ENCODE peak calls at places on chromosome 18, in eight cellular contexts. E is AG10803; O is transverse colon; V is cardiac muscle cell; Y is colonic mucosa; Q is OCI-LY7; F is CD8-positive, alpha-beta T cell; R is choroid plexus epithelial cell. W is an unnamed sample.

GRCh38 chr18:10851824-10852225 is 297.5 kb downstream of the PIEZO2 start:
- DNase-seq in V (peak), Q (peak), Y (no peak), R (peak), F (no peak), E (peak), O (no peak), W (no peak)

GRCh38 chr18:10141559-10141958 is 227.7 kb downstream of the VAPA start:
- DNase-seq in E (no peak), Q (no peak), Y (no peak), V (no peak), R (no peak), O (no peak), F (no peak), W (no peak)

GRCh38 chr18:37667836-37668235 is 102.2 kb upstream of the CELF4 start:
- DNase-seq in V (no peak), E (no peak), R (no peak), Q (no peak), O (no peak), Y (no peak), F (no peak), W (no peak)

GRCh38 chr18:63119647-63120046 is 199.9 kb downstream of the BCL2 start:
- DNase-seq in O (no peak), E (peak), Y (peak), F (no peak), Q (no peak), V (no peak), R (peak), W (no peak)

GRCh38 chr18:21702602-21703001 is 2.0 kb downstream of the ABHD3 start:
- DNase-seq in R (no peak), E (no peak), O (no peak), F (no peak), Y (no peak), Q (no peak), V (no peak), W (no peak)

GRCh38 chr18:63131106-63131943 is 188.2 kb downstream of the BCL2 start:
- DNase-seq in E (peak), R (peak), Y (peak), F (peak), V (peak), O (peak), Q (peak), W (peak)

GRCh38 chr18:13488281-13488929 is 238.0 kb downstream of the FAM210A start:
- DNase-seq in F (no peak), V (no peak), E (no peak), O (no peak), Y (no peak), Q (no peak), R (no peak), W (no peak)

GRCh38 chr18:31049189-31049588 is 6.6 kb upstream of the DSC3 start:
- DNase-seq in R (no peak), O (no peak), Q (no peak), Y (no peak), V (peak), E (no peak), F (no peak), W (no peak)

GRCh38 chr18:56861244-56861643 is 210.1 kb downstream of the WDR7 start:
- DNase-seq in Q (no peak), V (peak), R (peak), F (no peak), E (no peak), Y (no peak), O (no peak), W (no peak)

GRCh38 chr18:54043484-54044256 is 180.8 kb downstream of the MBD2 start:
- DNase-seq in F (no peak), R (peak), O (no peak), V (no peak), E (no peak), Y (no peak), Q (no peak), W (no peak)

GRCh38 chr18:3704556-3705162 is 254.7 kb downstream of the TGIF1 start:
- DNase-seq in O (no peak), Y (no peak), Q (no peak), V (no peak), E (no peak), F (no peak), R (no peak), W (no peak)

GRCh38 chr18:76348267-76349066 is 146.6 kb downstream of the ZNF516 start:
- DNase-seq in Q (no peak), F (no peak), Y (no peak), V (no peak), R (no peak), O (no peak), E (no peak), W (no peak)

GRCh38 chr18:55090566-55091187 is 131.4 kb upstream of the CCDC68 start:
- DNase-seq in Q (no peak), V (no peak), Y (no peak), R (peak), E (no peak), O (no peak), F (no peak), W (no peak)

GRCh38 chr18:23967321-23968089 is 47.0 kb upstream of the TTC39C start:
- DNase-seq in R (no peak), E (no peak), Q (peak), V (no peak), F (peak), Y (no peak), O (no peak), W (no peak)

GRCh38 chr18:24941164-24941951 is 410.6 kb downstream of the ZNF521 start:
- DNase-seq in Q (no peak), Y (no peak), R (no peak), V (no peak), E (no peak), F (no peak), O (no peak), W (no peak)

GRCh38 chr18:58998421-58999203 is 133.9 kb downstream of the ZNF532 start:
- DNase-seq in Q (peak), E (peak), O (peak), V (no peak), F (no peak), R (peak), Y (no peak), W (no peak)

GRCh38 chr18:24656044-24656443 is 195.6 kb downstream of the HRH4 start:
- DNase-seq in Y (no peak), F (no peak), Q (no peak), R (no peak), E (no peak), O (no peak), V (no peak), W (no peak)

GRCh38 chr18:51226068-51226467 is 28.6 kb upstream of the MEX3C start:
- DNase-seq in O (no peak), Q (no peak), R (peak), Y (no peak), V (no peak), F (no peak), E (no peak), W (no peak)

GRCh38 chr18:39039828-39040227 is 1474.2 kb upstream of the CELF4 start:
- DNase-seq in Y (no peak), E (no peak), R (no peak), O (no peak), Q (no peak), V (no peak), F (no peak), W (no peak)

GRCh38 chr18:64332851-64333250 is 184.0 kb upstream of the LINC00305 start:
- DNase-seq in Y (no peak), Q (no peak), R (no peak), O (no peak), V (peak), E (no peak), F (no peak), W (no peak)

GRCh38 chr18:2326999-2327398 is 244.3 kb downstream of the METTL4 start:
- DNase-seq in Y (no peak), Q (no peak), E (peak), O (no peak), R (peak), F (no peak), V (no peak), W (no peak)

GRCh38 chr18:22637787-22638186 is 220.1 kb upstream of the CTAGE1 start:
- DNase-seq in E (peak), Q (no peak), V (no peak), F (no peak), Y (no peak), R (peak), O (no peak), W (no peak)

GRCh38 chr18:63681449-63682381 is 20.0 kb upstream of the SERPINB3 start:
- DNase-seq in F (no peak), R (no peak), Q (no peak), Y (no peak), O (no peak), E (no peak), V (no peak), W (no peak)

GRCh38 chr18:55115606-55116005 is 156.3 kb upstream of the CCDC68 start:
- DNase-seq in Q (no peak), O (no peak), R (no peak), V (no peak), E (no peak), F (no peak), Y (no peak), W (no peak)

GRCh38 chr18:73840319-73841065 is 307.1 kb downstream of the FBXO15 start:
- DNase-seq in V (no peak), R (no peak), Q (no peak), O (no peak), Y (no peak), E (no peak), F (no peak), W (no peak)

GRCh38 chr18:13388586-13389490 is 170.3 kb downstream of the LDLRAD4 start:
- DNase-seq in Y (no peak), E (no peak), V (no peak), R (no peak), O (no peak), Q (no peak), F (peak), W (no peak)

GRCh38 chr18:23712445-23712844 is 23.2 kb downstream of the LAMA3 start:
- DNase-seq in V (no peak), E (no peak), R (no peak), O (no peak), F (no peak), Q (no peak), Y (no peak), W (peak)

GRCh38 chr18:7978834-7979233 is 411.7 kb downstream of the PTPRM start:
- DNase-seq in O (no peak), F (no peak), V (no peak), Y (no peak), Q (no peak), E (no peak), R (no peak), W (no peak)

GRCh38 chr18:2985628-2986027 is 27.3 kb downstream of the LPIN2 start:
- DNase-seq in O (no peak), Q (peak), E (peak), R (peak), F (no peak), Y (no peak), V (no peak), W (peak)

GRCh38 chr18:35267809-35268208 is 22.2 kb downstream of the ZSCAN30 start:
- DNase-seq in V (no peak), F (peak), Q (no peak), E (no peak), R (no peak), Y (peak), O (peak), W (peak)

GRCh38 chr18:55539240-55539639 is 48.8 kb downstream of the TCF4 start:
- DNase-seq in R (no peak), V (no peak), Y (no peak), Q (no peak), O (no peak), E (peak), F (no peak), W (no peak)

GRCh38 chr18:36456622-36457021 is 159.1 kb downstream of the FHOD3 start:
- DNase-seq in Q (no peak), O (no peak), F (no peak), R (no peak), V (no peak), E (no peak), Y (no peak), W (no peak)

GRCh38 chr18:55100817-55101457 is 141.7 kb upstream of the CCDC68 start:
- DNase-seq in O (no peak), V (no peak), R (peak), E (peak), F (no peak), Y (no peak), Q (no peak), W (no peak)

GRCh38 chr18:9115984-9116383 is 13.5 kb downstream of the NDUFV2 start:
- DNase-seq in R (no peak), O (no peak), V (no peak), Q (no peak), F (no peak), Y (no peak), E (no peak), W (no peak)

GRCh38 chr18:9123520-9123919 is 13.1 kb upstream of the ANKRD12 start:
- DNase-seq in Q (no peak), Y (no peak), V (no peak), E (no peak), O (no peak), F (no peak), R (no peak), W (no peak)

GRCh38 chr18:9120796-9121195 is 15.8 kb upstream of the ANKRD12 start:
- DNase-seq in E (no peak), F (no peak), V (no peak), Y (no peak), O (no peak), R (no peak), Q (no peak), W (peak)

GRCh38 chr18:9113468-9114149 is 11.1 kb downstream of the NDUFV2 start:
- DNase-seq in Q (no peak), F (no peak), E (no peak), R (no peak), Y (no peak), V (no peak), O (no peak), W (no peak)

DNA sequence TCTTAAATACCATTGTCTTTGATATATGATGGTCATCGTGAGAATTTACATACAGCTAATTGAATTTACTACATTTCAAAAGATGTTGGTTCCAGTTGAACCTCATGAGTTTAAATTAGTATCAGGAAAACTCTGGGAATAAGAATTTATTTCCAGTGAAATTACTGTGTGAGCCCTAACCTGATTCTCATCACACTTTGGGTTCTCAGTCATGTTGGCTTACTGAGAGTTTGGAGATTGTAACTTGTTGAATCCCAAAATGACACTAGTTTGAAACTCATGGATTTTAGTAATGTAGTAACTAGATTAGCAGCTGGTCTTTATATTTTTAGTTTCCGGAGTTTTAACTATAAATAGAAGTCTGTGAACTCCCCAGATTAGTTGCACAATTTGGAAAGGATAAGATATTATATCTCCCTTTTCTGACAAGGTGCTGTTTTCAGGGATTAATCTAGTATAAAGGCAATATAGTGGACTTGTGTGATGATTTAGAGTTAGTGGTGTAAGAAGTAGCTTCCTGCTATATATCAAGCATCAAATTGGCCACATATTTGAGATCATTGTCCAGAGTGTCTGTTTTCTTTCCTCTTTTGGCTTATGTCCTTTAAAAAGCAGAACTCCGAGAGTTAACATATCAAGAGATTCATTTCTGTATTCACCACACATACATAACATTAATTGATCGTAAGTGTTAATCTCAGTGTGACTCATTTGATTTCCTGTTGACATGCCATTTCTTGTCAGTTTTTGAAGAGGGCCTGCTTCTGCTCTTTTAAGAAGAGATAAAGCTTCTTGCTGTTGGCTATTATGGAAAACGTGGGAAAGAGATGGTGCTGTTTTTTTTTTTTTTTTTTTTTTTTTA is 15.7 kb downstream of the NDUFV2 start:
- DNase-seq in V (no peak), E (no peak), Q (no peak), O (no peak), Y (no peak), F (no peak), R (no peak), W (peak)
- H3K4me3 ChIP-seq in V (no peak), E (no peak), Q (peak), O (no peak), Y (no peak), F (peak), R (no peak), W (peak)

GRCh38 chr18:26225022-26225693 is 1.1 kb upstream of the TAF4B start:
- DNase-seq in O (no peak), Y (no peak), F (no peak), V (no peak), Q (no peak), E (no peak), R (no peak), W (no peak)
- H3K4me3 ChIP-seq in O (no peak), Y (no peak), F (no peak), V (no peak), Q (peak), E (no peak), R (no peak), W (no peak)

DNA sequence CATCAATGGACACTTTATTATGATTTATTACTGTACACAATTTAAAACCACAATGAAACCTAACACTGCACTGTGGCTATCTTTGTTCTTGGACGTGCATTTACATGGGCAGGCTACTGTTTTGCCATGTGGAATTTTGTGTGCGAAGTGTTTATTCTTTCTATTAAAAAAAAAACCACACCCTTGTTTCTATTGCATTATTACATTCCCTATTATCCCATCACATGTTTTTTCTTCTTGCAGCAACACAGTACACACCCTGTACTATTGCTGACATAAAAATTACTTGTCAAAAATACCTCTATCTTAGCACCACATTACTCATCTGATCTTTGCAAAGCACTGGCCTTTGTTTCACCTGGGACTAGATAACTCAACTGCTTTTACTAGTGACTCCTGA is 1.5 kb downstream of the RNF152 start:
- DNase-seq in E (peak), F (no peak), O (no peak), Y (no peak), Q (no peak), V (no peak), R (no peak), W (no peak)
- H3K4me3 ChIP-seq in E (no peak), F (no peak), O (no peak), Y (no peak), Q (no peak), V (no peak), R (no peak), W (no peak)

GRCh38 chr18:48946329-48946835 is 4.4 kb downstream of the SMAD7 start:
- DNase-seq in V (no peak), O (peak), Y (no peak), E (peak), F (no peak), Q (no peak), R (peak), W (no peak)
- H3K4me3 ChIP-seq in V (peak), O (peak), Y (peak), E (peak), F (no peak), Q (peak), R (peak), W (no peak)

GRCh38 chr18:45926691-45927090 is 40.4 kb downstream of the EPG5 start:
- DNase-seq in O (no peak), E (no peak), R (peak), F (no peak), Y (no peak), Q (no peak), V (no peak), W (no peak)
- H3K4me3 ChIP-seq in O (no peak), E (no peak), R (no peak), F (no peak), Y (no peak), Q (no peak), V (no peak), W (no peak)

GRCh38 chr18:80172056-80172455 is 63.0 kb downstream of the ADNP2 start:
- DNase-seq in Q (no peak), F (no peak), R (no peak), O (no peak), E (no peak), Y (no peak), V (no peak), W (no peak)
- H3K4me3 ChIP-seq in Q (no peak), F (no peak), R (no peak), O (no peak), E (no peak), Y (no peak), V (no peak), W (no peak)